ENCODE peak calls at places on chromosome 5, in four cellular contexts. L is cardiac muscle cell, D is heart right ventricle, R is fibroblast of lung. S is an unnamed sample.

GRCh38 chr5:27598576-27598975 is 560.2 kb upstream of the CDH9 start:
- DNase-seq in L (peak; percentile 58), D (no peak), R (peak; percentile 42), S (no peak)

GRCh38 chr5:81789033-81789432 is 38.1 kb upstream of the SSBP2 start:
- DNase-seq in L (peak; percentile 29), D (no peak), R (peak; percentile 62), S (peak; percentile 21)

GRCh38 chr5:79736528-79737514 is 47.2 kb downstream of the CMYA5 start:
- DNase-seq in L (no peak), D (no peak), R (no peak), S (no peak)

GRCh38 chr5:36635721-36636390 is 29.4 kb downstream of the SLC1A3 start:
- DNase-seq in L (no peak), D (no peak), R (no peak), S (no peak)

GRCh38 chr5:174120436-174120835 is 74.9 kb downstream of the NSG2 start:
- DNase-seq in L (no peak), D (no peak), R (no peak), S (no peak)

GRCh38 chr5:8184455-8185063 is 315.6 kb downstream of the MTRR start:
- DNase-seq in L (peak; percentile 24), D (no peak), R (no peak), S (peak; percentile 37)

GRCh38 chr5:6389397-6389796 is 11.1 kb upstream of the MED10 start:
- DNase-seq in L (no peak), D (no peak), R (no peak), S (no peak)

GRCh38 chr5:180352116-180352975 is 790 bp downstream of the GFPT2 start:
- DNase-seq in L (peak; percentile 46), D (no peak), R (peak; percentile 23), S (peak; percentile 47)

GRCh38 chr5:168867271-168867670 is 288.1 kb upstream of the PANK3 start:
- DNase-seq in L (no peak), D (no peak), R (no peak), S (no peak)

GRCh38 chr5:121748690-121749089 is 103.0 kb upstream of the FTMT start:
- DNase-seq in L (no peak), D (peak; percentile 43), R (no peak), S (no peak)

GRCh38 chr5:53568868-53569267 is 8.4 kb downstream of the NDUFS4 start:
- DNase-seq in L (no peak), D (no peak), R (no peak), S (no peak)

GRCh38 chr5:149938272-149938671 is 6.3 kb downstream of the PDE6A start:
- DNase-seq in L (peak; percentile 66), D (peak; percentile 49), R (peak; percentile 76), S (peak; percentile 32)

GRCh38 chr5:146388418-146388817 is 49.8 kb downstream of the POU4F3 start:
- DNase-seq in L (peak; percentile 29), D (no peak), R (peak; percentile 88), S (no peak)

GRCh38 chr5:95564450-95564849 is 9.5 kb downstream of the ARSK start:
- DNase-seq in L (no peak), D (no peak), R (peak; percentile 14), S (no peak)

GRCh38 chr5:84688566-84688965 is 303.9 kb upstream of the EDIL3 start:
- DNase-seq in L (peak; percentile 87), D (no peak), R (peak; percentile 99), S (no peak)

GRCh38 chr5:125719681-125720676 is 703.2 kb upstream of the GRAMD2B start:
- DNase-seq in L (no peak), D (no peak), R (peak; percentile 49), S (no peak)

GRCh38 chr5:154193176-154193575 is 2.6 kb downstream of the GALNT10 start:
- DNase-seq in L (no peak), D (no peak), R (no peak), S (no peak)

GRCh38 chr5:1637639-1638481 is 114.1 kb upstream of the LPCAT1 start:
- DNase-seq in L (no peak), D (no peak), R (no peak), S (no peak)

GRCh38 chr5:122183098-122183794 is 53.9 kb downstream of the ZNF474 start:
- DNase-seq in L (peak; percentile 87), D (peak; percentile 78), R (peak; percentile 91), S (peak; percentile 96)

GRCh38 chr5:73494716-73495115 is 3.5 kb upstream of the BTF3 start:
- DNase-seq in L (peak; percentile 4), D (no peak), R (peak; percentile 19), S (no peak)

GRCh38 chr5:80136751-80137272 is 101.7 kb downstream of the THBS4 start:
- DNase-seq in L (no peak), D (no peak), R (no peak), S (no peak)

GRCh38 chr5:73215891-73216610 is 43.1 kb downstream of the TMEM174 start:
- DNase-seq in L (peak; percentile 75), D (peak; percentile 58), R (peak; percentile 77), S (peak; percentile 82)

GRCh38 chr5:54220230-54221040 is 89.9 kb downstream of the ARL15 start:
- DNase-seq in L (no peak), D (no peak), R (no peak), S (no peak)

GRCh38 chr5:6590581-6590980 is 42.3 kb downstream of the NSUN2 start:
- DNase-seq in L (no peak), D (no peak), R (no peak), S (no peak)

GRCh38 chr5:138488481-138488945 is 23.2 kb downstream of the EGR1 start:
- DNase-seq in L (peak; percentile 62), D (no peak), R (peak; percentile 82), S (no peak)

GRCh38 chr5:43008369-43009158 is 31.6 kb downstream of the ANXA2R start:
- DNase-seq in L (peak; percentile 96), D (peak; percentile 92), R (peak; percentile 93), S (peak; percentile 50)

GRCh38 chr5:61303348-61303747 is 28.7 kb upstream of the ZSWIM6 start:
- DNase-seq in L (peak; percentile 29), D (no peak), R (no peak), S (no peak)

GRCh38 chr5:42985129-42986037 is 54.7 kb downstream of the ANXA2R start:
- DNase-seq in L (peak; percentile 59), D (no peak), R (peak; percentile 86), S (no peak)

GRCh38 chr5:90221947-90222346 is 187.6 kb downstream of the CETN3 start:
- DNase-seq in L (no peak), D (no peak), R (peak; percentile 78), S (no peak)

GRCh38 chr5:40984884-40985283 is 75.6 kb downstream of the C7 start:
- DNase-seq in L (peak; percentile 69), D (no peak), R (peak; percentile 87), S (no peak)

DNA sequence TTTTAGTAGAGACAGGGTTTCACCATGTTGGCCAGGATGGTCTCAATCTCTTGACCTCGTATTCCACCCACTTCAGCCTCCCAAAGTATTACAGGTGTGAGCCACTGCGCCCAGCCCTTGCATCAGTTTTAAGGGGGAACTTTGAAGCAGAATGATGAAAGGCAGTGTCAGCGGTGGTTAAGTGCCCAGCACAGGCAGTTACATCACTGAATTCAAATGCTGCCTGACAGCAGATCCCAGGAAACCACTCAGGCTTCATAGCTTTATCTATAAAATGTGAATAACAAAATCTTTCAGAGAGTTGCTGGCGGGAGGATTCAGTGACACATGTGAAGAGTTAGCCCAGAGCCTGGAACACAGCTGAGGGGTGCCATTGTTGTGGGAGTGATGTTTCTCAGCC is 26.5 kb downstream of the FGF1 start:
- DNase-seq in L (peak; percentile 59), D (no peak), R (no peak), S (no peak)
- H3K27ac ChIP-seq in L (peak overlapping the region; percentile 48), D (peak overlapping the region; percentile 50), R (no peak overlapping the region), S (no peak overlapping the region)

GRCh38 chr5:139744471-139745120 is 51.0 kb upstream of the PSD2 start:
- DNase-seq in L (no peak), D (no peak), R (no peak), S (no peak)
- H3K27ac ChIP-seq in L (no peak overlapping the region), D (no peak overlapping the region), R (no peak overlapping the region), S (no peak overlapping the region)

GRCh38 chr5:151034422-151035379 is 14.3 kb downstream of the GPX3 start:
- DNase-seq in L (no peak), D (no peak), R (no peak), S (no peak)
- H3K27ac ChIP-seq in L (no peak overlapping the region), D (no peak overlapping the region), R (no peak overlapping the region), S (no peak overlapping the region)

GRCh38 chr5:143409972-143410371 is 6.5 kb upstream of the NR3C1 start:
- DNase-seq in L (no peak), D (no peak), R (no peak), S (no peak)
- H3K27ac ChIP-seq in L (no peak overlapping the region), D (no peak overlapping the region), R (no peak overlapping the region), S (no peak overlapping the region)

GRCh38 chr5:178667685-178668084 is 40.8 kb upstream of the CLK4 start:
- DNase-seq in L (no peak), D (no peak), R (no peak), S (no peak)

GRCh38 chr5:178667109-178667508 is 40.3 kb upstream of the CLK4 start:
- DNase-seq in L (peak; percentile 5), D (no peak), R (peak; percentile 11), S (no peak)

GRCh38 chr5:178670486-178670885 is 43.6 kb upstream of the CLK4 start:
- DNase-seq in L (no peak), D (no peak), R (no peak), S (no peak)

GRCh38 chr5:178671745-178672144 is 44.9 kb upstream of the CLK4 start:
- DNase-seq in L (no peak), D (no peak), R (no peak), S (no peak)

DNA sequence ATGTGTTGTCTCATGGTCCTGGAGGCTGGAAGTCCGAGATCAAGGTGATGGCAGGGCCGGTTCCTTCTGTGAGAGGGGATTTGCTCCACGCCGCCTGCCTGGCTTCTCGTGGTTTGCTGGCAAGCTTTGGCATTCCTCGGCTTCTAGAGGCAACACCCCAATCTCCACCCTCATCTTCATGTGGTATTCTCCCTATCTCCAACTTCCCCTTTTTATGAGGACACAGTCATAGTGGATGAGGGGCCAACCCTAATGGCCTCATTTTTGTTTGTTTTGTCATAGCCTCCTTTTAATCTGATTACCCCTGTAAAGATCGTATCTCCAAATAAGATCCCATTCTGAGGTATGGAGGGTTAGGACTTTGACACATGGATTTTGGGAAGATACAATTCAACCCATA is 41.7 kb upstream of the CLK4 start:
- DNase-seq in L (no peak), D (no peak), R (no peak), S (no peak)
- H3K27ac ChIP-seq in L (no peak overlapping the region), D (no peak overlapping the region), R (no peak overlapping the region), S (no peak overlapping the region)

S was measured in thyroid gland.